ENCODE peak calls at places on chromosomes 3 and 15, in four cellular contexts. One of them, this sample, is unnamed.

GRCh38 chr3:8318002-8318649 is 183.5 kb upstream of the LMCD1 start:
- DNase-seq in AG04449: peak
- DNase-seq in astrocyte: peak
- DNase-seq in brain microvascular endothelial cell: peak
- DNase-seq in this sample: no peak

GRCh38 chr3:182803006-182803405 is 9.7 kb downstream of the ATP11B start:
- DNase-seq in astrocyte: no peak
- DNase-seq in brain microvascular endothelial cell: no peak
- DNase-seq in AG04449: no peak
- DNase-seq in this sample: no peak

GRCh38 chr3:45670995-45671394 is 18.2 kb upstream of the SACM1L start:
- DNase-seq in astrocyte: no peak
- DNase-seq in brain microvascular endothelial cell: no peak
- DNase-seq in AG04449: no peak
- DNase-seq in this sample: no peak

GRCh38 chr3:20916966-20917606 is 731.1 kb upstream of the SGO1 start:
- DNase-seq in AG04449: no peak
- DNase-seq in brain microvascular endothelial cell: no peak
- DNase-seq in astrocyte: no peak
- DNase-seq in this sample: no peak

GRCh38 chr3:12903000-12903800 is 61.8 kb upstream of the RPL32 start:
- DNase-seq in astrocyte: no peak
- DNase-seq in brain microvascular endothelial cell: no peak
- DNase-seq in AG04449: no peak
- DNase-seq in this sample: no peak

GRCh38 chr3:56771376-56771775 is 30.4 kb downstream of the ARHGEF3 start:
- DNase-seq in AG04449: no peak
- DNase-seq in brain microvascular endothelial cell: no peak
- DNase-seq in astrocyte: no peak
- DNase-seq in this sample: no peak

GRCh38 chr3:121979734-121980449 is 42.2 kb downstream of the ILDR1 start:
- DNase-seq in brain microvascular endothelial cell: no peak
- DNase-seq in AG04449: no peak
- DNase-seq in astrocyte: no peak
- DNase-seq in this sample: no peak

GRCh38 chr15:57216288-57216687 is 160.0 kb upstream of the CGNL1 start:
- DNase-seq in AG04449: no peak
- DNase-seq in brain microvascular endothelial cell: peak
- DNase-seq in astrocyte: peak
- DNase-seq in this sample: no peak

GRCh38 chr15:38930851-38931572 is 366.4 kb upstream of the RASGRP1 start:
- DNase-seq in AG04449: no peak
- DNase-seq in brain microvascular endothelial cell: no peak
- DNase-seq in astrocyte: peak
- DNase-seq in this sample: no peak

GRCh38 chr3:197450295-197450694 is 105.5 kb downstream of the BDH1 start:
- DNase-seq in AG04449: no peak
- DNase-seq in astrocyte: no peak
- DNase-seq in brain microvascular endothelial cell: no peak
- DNase-seq in this sample: no peak

GRCh38 chr3:128486692-128487537 is 6.1 kb downstream of the GATA2 start:
- DNase-seq in AG04449: no peak
- DNase-seq in brain microvascular endothelial cell: no peak
- DNase-seq in astrocyte: no peak
- DNase-seq in this sample: peak

GRCh38 chr3:169575381-169575780 is 88.1 kb downstream of the MECOM start:
- DNase-seq in brain microvascular endothelial cell: peak
- DNase-seq in astrocyte: peak
- DNase-seq in AG04449: no peak
- DNase-seq in this sample: peak

GRCh38 chr3:32951410-32951811 is at the start of gene CCR4:
- DNase-seq in AG04449: no peak
- DNase-seq in astrocyte: no peak
- DNase-seq in brain microvascular endothelial cell: no peak
- DNase-seq in this sample: no peak

GRCh38 chr3:153210660-153211059 is 48.6 kb downstream of the RAP2B start:
- DNase-seq in astrocyte: no peak
- DNase-seq in brain microvascular endothelial cell: no peak
- DNase-seq in AG04449: no peak
- DNase-seq in this sample: no peak

GRCh38 chr3:81242871-81243270 is 518.6 kb downstream of the GBE1 start:
- DNase-seq in brain microvascular endothelial cell: no peak
- DNase-seq in AG04449: no peak
- DNase-seq in astrocyte: no peak
- DNase-seq in this sample: no peak

GRCh38 chr3:133910422-133910821 is 14.7 kb upstream of the RAB6B start:
- DNase-seq in brain microvascular endothelial cell: no peak
- DNase-seq in AG04449: no peak
- DNase-seq in astrocyte: no peak
- DNase-seq in this sample: no peak

GRCh38 chr3:78659386-78659987 is 1108.3 kb downstream of the ROBO1 start:
- DNase-seq in astrocyte: no peak
- DNase-seq in brain microvascular endothelial cell: peak
- DNase-seq in AG04449: no peak
- DNase-seq in this sample: peak

GRCh38 chr15:64636101-64636500 is 139.3 kb downstream of the RBPMS2 start:
- DNase-seq in AG04449: no peak
- DNase-seq in astrocyte: no peak
- DNase-seq in brain microvascular endothelial cell: no peak
- DNase-seq in this sample: no peak

GRCh38 chr15:91627473-91628309 is 225.8 kb upstream of the SLCO3A1 start:
- DNase-seq in astrocyte: peak
- DNase-seq in AG04449: no peak
- DNase-seq in brain microvascular endothelial cell: no peak
- DNase-seq in this sample: peak

GRCh38 chr3:134636406-134636805 is 14.4 kb downstream of the KY start:
- DNase-seq in brain microvascular endothelial cell: no peak
- DNase-seq in astrocyte: no peak
- DNase-seq in AG04449: no peak
- DNase-seq in this sample: no peak

GRCh38 chr3:88623709-88624108 is 473.9 kb downstream of the C3orf38 start:
- DNase-seq in astrocyte: no peak
- DNase-seq in brain microvascular endothelial cell: no peak
- DNase-seq in AG04449: no peak
- DNase-seq in this sample: no peak

GRCh38 chr3:127770671-127771370 is 51.5 kb downstream of the MGLL start:
- DNase-seq in astrocyte: no peak
- DNase-seq in brain microvascular endothelial cell: no peak
- DNase-seq in AG04449: no peak
- DNase-seq in this sample: no peak

GRCh38 chr3:73503781-73504180 is 121.0 kb downstream of the PDZRN3 start:
- DNase-seq in brain microvascular endothelial cell: no peak
- DNase-seq in astrocyte: no peak
- DNase-seq in AG04449: no peak
- DNase-seq in this sample: no peak

GRCh38 chr15:93088200-93088980 is 621 bp downstream of the RGMA start:
- DNase-seq in astrocyte: peak
- DNase-seq in brain microvascular endothelial cell: no peak
- DNase-seq in AG04449: no peak
- DNase-seq in this sample: peak

GRCh38 chr3:69646287-69647067 is 92.8 kb upstream of the MITF start:
- DNase-seq in brain microvascular endothelial cell: no peak
- DNase-seq in astrocyte: no peak
- DNase-seq in AG04449: no peak
- DNase-seq in this sample: no peak

GRCh38 chr3:141089339-141090152 is 38.4 kb downstream of the SPSB4 start:
- DNase-seq in astrocyte: no peak
- DNase-seq in AG04449: no peak
- DNase-seq in brain microvascular endothelial cell: no peak
- DNase-seq in this sample: no peak

GRCh38 chr3:27720899-27721716 is 1.0 kb downstream of the EOMES start:
- DNase-seq in brain microvascular endothelial cell: no peak
- DNase-seq in astrocyte: no peak
- DNase-seq in AG04449: no peak
- DNase-seq in this sample: no peak

GRCh38 chr3:73559730-73560129 is 65.0 kb downstream of the PDZRN3 start:
- DNase-seq in astrocyte: no peak
- DNase-seq in AG04449: no peak
- DNase-seq in brain microvascular endothelial cell: no peak
- DNase-seq in this sample: no peak

GRCh38 chr3:49158108-49158709 is 7.9 kb downstream of the CCDC71 start:
- DNase-seq in astrocyte: no peak
- DNase-seq in AG04449: no peak
- DNase-seq in brain microvascular endothelial cell: no peak
- DNase-seq in this sample: peak
- TF ChIP-seq CTCF in astrocyte: no peak
- TF ChIP-seq CTCF in AG04449: no peak
- TF ChIP-seq CTCF in brain microvascular endothelial cell: peak
- TF ChIP-seq CTCF in this sample: peak

GRCh38 chr3:38119248-38119544 is 17.7 kb downstream of the ACAA1 start:
- DNase-seq in brain microvascular endothelial cell: no peak
- DNase-seq in astrocyte: no peak
- DNase-seq in AG04449: no peak
- DNase-seq in this sample: no peak

GRCh38 chr3:38121451-38121831 is 15.5 kb downstream of the ACAA1 start:
- DNase-seq in AG04449: no peak
- DNase-seq in brain microvascular endothelial cell: no peak
- DNase-seq in astrocyte: no peak
- DNase-seq in this sample: no peak

GRCh38 chr3:38118421-38119247 is 18.3 kb downstream of the ACAA1 start:
- DNase-seq in brain microvascular endothelial cell: no peak
- DNase-seq in astrocyte: no peak
- DNase-seq in AG04449: no peak
- DNase-seq in this sample: no peak

GRCh38 chr3:38120690-38121450 is 16.1 kb downstream of the ACAA1 start:
- DNase-seq in astrocyte: no peak
- DNase-seq in AG04449: no peak
- DNase-seq in brain microvascular endothelial cell: no peak
- DNase-seq in this sample: no peak

DNA sequence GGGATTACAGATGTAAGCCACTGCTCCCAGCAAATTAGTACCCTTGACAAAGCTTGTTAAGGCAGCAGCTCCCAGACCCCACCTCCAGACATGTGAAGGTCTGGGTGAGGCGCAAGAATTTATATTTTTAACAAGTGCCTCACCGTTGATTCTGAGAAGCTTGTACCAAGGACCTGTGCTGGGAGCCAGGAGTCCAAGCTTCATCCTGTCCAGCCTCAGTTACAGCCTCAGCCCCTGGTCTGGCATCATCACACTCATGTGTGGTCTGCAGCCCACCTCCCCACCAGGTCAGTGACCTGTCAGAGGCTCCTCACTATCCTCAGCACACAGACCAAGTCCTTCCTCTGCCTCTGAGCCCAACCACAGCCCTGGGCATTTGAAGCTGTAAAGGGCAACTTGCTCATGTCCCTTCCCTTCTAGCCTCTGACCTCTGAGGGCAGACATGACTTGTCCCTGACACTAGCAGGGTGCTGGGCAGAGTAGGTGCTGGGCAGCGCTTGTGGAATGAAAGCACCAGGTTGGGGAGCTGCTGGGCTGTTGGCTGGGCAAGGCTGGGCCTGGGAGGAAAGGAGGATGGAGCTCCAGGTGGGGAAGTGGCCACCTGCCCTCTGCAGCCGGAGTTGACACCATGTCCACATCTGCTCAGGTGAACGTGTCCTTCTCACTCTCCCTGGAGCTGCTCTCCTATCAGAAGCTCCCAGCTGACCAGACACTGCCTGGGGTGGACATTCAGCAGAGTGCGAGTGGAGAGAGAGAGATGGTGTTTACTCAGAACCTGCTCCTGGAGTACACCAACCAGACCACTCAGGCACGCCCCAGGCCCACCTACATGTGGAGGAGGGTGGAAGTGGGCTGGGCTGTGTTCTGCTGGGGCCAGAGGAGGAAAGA is 16.9 kb downstream of the ACAA1 start:
- DNase-seq in brain microvascular endothelial cell: no peak
- DNase-seq in astrocyte: no peak
- DNase-seq in AG04449: no peak
- DNase-seq in this sample: no peak
- H3K4me3 ChIP-seq in brain microvascular endothelial cell: no peak
- H3K4me3 ChIP-seq in astrocyte: no peak
- H3K4me3 ChIP-seq in AG04449: no peak
- H3K4me3 ChIP-seq in this sample: no peak

GRCh38 chr3:50971487-50971924 is 296.8 kb downstream of the DOCK3 start:
- DNase-seq in AG04449: no peak
- DNase-seq in astrocyte: peak
- DNase-seq in brain microvascular endothelial cell: peak
- DNase-seq in this sample: peak
- TF ChIP-seq CTCF in AG04449: peak
- TF ChIP-seq CTCF in astrocyte: peak
- TF ChIP-seq CTCF in brain microvascular endothelial cell: peak
- TF ChIP-seq CTCF in this sample: peak

GRCh38 chr3:98733778-98734281 is 29.3 kb upstream of the ST3GAL6 start:
- DNase-seq in brain microvascular endothelial cell: peak
- DNase-seq in AG04449: no peak
- DNase-seq in astrocyte: peak
- DNase-seq in this sample: peak

GRCh38 chr3:98733055-98733777 is 29.9 kb upstream of the ST3GAL6 start:
- DNase-seq in AG04449: no peak
- DNase-seq in astrocyte: peak
- DNase-seq in brain microvascular endothelial cell: no peak
- DNase-seq in this sample: peak

GRCh38 chr3:98735296-98735695 is 27.8 kb upstream of the ST3GAL6 start:
- DNase-seq in brain microvascular endothelial cell: no peak
- DNase-seq in AG04449: no peak
- DNase-seq in astrocyte: no peak
- DNase-seq in this sample: no peak

GRCh38 chr3:98734737-98735136 is 28.4 kb upstream of the ST3GAL6 start:
- DNase-seq in astrocyte: peak
- DNase-seq in brain microvascular endothelial cell: peak
- DNase-seq in AG04449: no peak
- DNase-seq in this sample: peak

DNA sequence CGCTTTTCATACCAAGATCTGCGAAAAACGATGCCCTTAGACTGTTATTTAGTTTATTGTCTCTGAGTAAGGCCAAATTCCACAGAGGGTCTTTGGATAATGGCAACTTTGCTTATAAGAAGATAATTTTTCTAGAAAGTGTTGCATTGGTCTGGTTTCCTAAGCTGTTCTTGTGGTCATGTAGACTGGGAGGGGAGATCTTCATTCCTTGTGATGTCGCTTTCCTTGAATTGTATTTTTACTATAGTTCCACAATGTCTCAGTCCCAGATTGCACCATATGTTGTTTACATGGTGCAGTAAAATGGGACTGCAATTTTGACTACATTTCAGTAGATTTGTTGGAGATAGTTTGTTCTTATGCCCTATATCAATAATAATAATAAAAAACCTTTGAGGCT is 28.8 kb upstream of the ST3GAL6 start:
- DNase-seq in AG04449: no peak
- DNase-seq in astrocyte: no peak
- DNase-seq in brain microvascular endothelial cell: no peak
- DNase-seq in this sample: no peak
- H3K4me3 ChIP-seq in AG04449: no peak
- H3K4me3 ChIP-seq in astrocyte: peak
- H3K4me3 ChIP-seq in brain microvascular endothelial cell: peak
- H3K4me3 ChIP-seq in this sample: peak